ENCODE peak calls at places on chromosomes 6 and 20, in seven cellular contexts. One of them, this sample, is unnamed.

GRCh38 chr20:1472556-1473243 is 6.1 kb upstream of the NSFL1C start:
- DNase-seq in HL-60: peak; percentile 83
- DNase-seq in HTR-8/SVneo: no peak
- DNase-seq in M059J: no peak
- DNase-seq in left lobe of liver: no peak
- DNase-seq in activated naive CD4-positive, alpha-beta T cell treated with Interleukin-2 at 50 U/mL for 16 hours: no peak
- DNase-seq in stimulated activated CD8-positive, alpha-beta memory T cell treated with anti-CD3 and anti-CD28 coated beads, Interleukin-15, amount 100 ng/mL, for 1 hour: no peak
- DNase-seq in this sample: no peak

GRCh38 chr6:152701081-152701862 is 3.6 kb downstream of the MYCT1 start:
- DNase-seq in stimulated activated CD8-positive, alpha-beta memory T cell treated with anti-CD3 and anti-CD28 coated beads, Interleukin-15, amount 100 ng/mL, for 1 hour: no peak
- DNase-seq in left lobe of liver: no peak
- DNase-seq in HTR-8/SVneo: no peak
- DNase-seq in HL-60: no peak
- DNase-seq in activated naive CD4-positive, alpha-beta T cell treated with Interleukin-2 at 50 U/mL for 16 hours: no peak
- DNase-seq in M059J: peak; percentile 38
- DNase-seq in this sample: no peak

GRCh38 chr6:26594730-26595632 is 1.8 kb upstream of the ABT1 start:
- DNase-seq in left lobe of liver: no peak
- DNase-seq in HTR-8/SVneo: no peak
- DNase-seq in HL-60: no peak
- DNase-seq in activated naive CD4-positive, alpha-beta T cell treated with Interleukin-2 at 50 U/mL for 16 hours: peak; percentile 44
- DNase-seq in M059J: peak; percentile 88
- DNase-seq in stimulated activated CD8-positive, alpha-beta memory T cell treated with anti-CD3 and anti-CD28 coated beads, Interleukin-15, amount 100 ng/mL, for 1 hour: no peak
- DNase-seq in this sample: no peak

GRCh38 chr6:10111975-10112374 is 302.9 kb downstream of the TFAP2A start:
- DNase-seq in M059J: no peak
- DNase-seq in HL-60: no peak
- DNase-seq in stimulated activated CD8-positive, alpha-beta memory T cell treated with anti-CD3 and anti-CD28 coated beads, Interleukin-15, amount 100 ng/mL, for 1 hour: no peak
- DNase-seq in HTR-8/SVneo: no peak
- DNase-seq in activated naive CD4-positive, alpha-beta T cell treated with Interleukin-2 at 50 U/mL for 16 hours: no peak
- DNase-seq in left lobe of liver: no peak
- DNase-seq in this sample: no peak

GRCh38 chr20:62837091-62837490 is 20.2 kb downstream of the COL9A3 start:
- DNase-seq in left lobe of liver: no peak
- DNase-seq in HTR-8/SVneo: no peak
- DNase-seq in M059J: no peak
- DNase-seq in stimulated activated CD8-positive, alpha-beta memory T cell treated with anti-CD3 and anti-CD28 coated beads, Interleukin-15, amount 100 ng/mL, for 1 hour: no peak
- DNase-seq in HL-60: no peak
- DNase-seq in activated naive CD4-positive, alpha-beta T cell treated with Interleukin-2 at 50 U/mL for 16 hours: no peak
- DNase-seq in this sample: no peak

GRCh38 chr6:53192590-53193232 is 44.1 kb upstream of the GCM1 start:
- DNase-seq in HTR-8/SVneo: no peak
- DNase-seq in left lobe of liver: no peak
- DNase-seq in stimulated activated CD8-positive, alpha-beta memory T cell treated with anti-CD3 and anti-CD28 coated beads, Interleukin-15, amount 100 ng/mL, for 1 hour: no peak
- DNase-seq in activated naive CD4-positive, alpha-beta T cell treated with Interleukin-2 at 50 U/mL for 16 hours: no peak
- DNase-seq in M059J: peak; percentile 37
- DNase-seq in HL-60: no peak
- DNase-seq in this sample: no peak

GRCh38 chr6:159788757-159789376 is 535 bp downstream of the TCP1 start:
- DNase-seq in left lobe of liver: peak; percentile 71
- DNase-seq in activated naive CD4-positive, alpha-beta T cell treated with Interleukin-2 at 50 U/mL for 16 hours: peak; percentile 23
- DNase-seq in HTR-8/SVneo: peak; percentile 24
- DNase-seq in M059J: peak; percentile 60
- DNase-seq in stimulated activated CD8-positive, alpha-beta memory T cell treated with anti-CD3 and anti-CD28 coated beads, Interleukin-15, amount 100 ng/mL, for 1 hour: no peak
- DNase-seq in HL-60: peak; percentile 25
- DNase-seq in this sample: peak; percentile 76

GRCh38 chr20:38727602-38728236 is 3.4 kb downstream of the SLC32A1 start:
- DNase-seq in left lobe of liver: no peak
- DNase-seq in HL-60: no peak
- DNase-seq in HTR-8/SVneo: no peak
- DNase-seq in M059J: no peak
- DNase-seq in stimulated activated CD8-positive, alpha-beta memory T cell treated with anti-CD3 and anti-CD28 coated beads, Interleukin-15, amount 100 ng/mL, for 1 hour: no peak
- DNase-seq in activated naive CD4-positive, alpha-beta T cell treated with Interleukin-2 at 50 U/mL for 16 hours: no peak
- DNase-seq in this sample: no peak

GRCh38 chr20:17860306-17861197 is 108.0 kb downstream of the SNX5 start:
- DNase-seq in stimulated activated CD8-positive, alpha-beta memory T cell treated with anti-CD3 and anti-CD28 coated beads, Interleukin-15, amount 100 ng/mL, for 1 hour: no peak
- DNase-seq in M059J: no peak
- DNase-seq in activated naive CD4-positive, alpha-beta T cell treated with Interleukin-2 at 50 U/mL for 16 hours: no peak
- DNase-seq in HTR-8/SVneo: no peak
- DNase-seq in HL-60: peak; percentile 7
- DNase-seq in left lobe of liver: no peak
- DNase-seq in this sample: no peak

GRCh38 chr20:34552569-34552968 is 5.9 kb upstream of the MAP1LC3A start:
- DNase-seq in HL-60: no peak
- DNase-seq in left lobe of liver: no peak
- DNase-seq in HTR-8/SVneo: no peak
- DNase-seq in activated naive CD4-positive, alpha-beta T cell treated with Interleukin-2 at 50 U/mL for 16 hours: no peak
- DNase-seq in stimulated activated CD8-positive, alpha-beta memory T cell treated with anti-CD3 and anti-CD28 coated beads, Interleukin-15, amount 100 ng/mL, for 1 hour: no peak
- DNase-seq in M059J: no peak
- DNase-seq in this sample: no peak

GRCh38 chr20:9112541-9113515 is 43.9 kb downstream of the PLCB4 start:
- DNase-seq in left lobe of liver: no peak
- DNase-seq in HL-60: no peak
- DNase-seq in M059J: peak; percentile 87
- DNase-seq in activated naive CD4-positive, alpha-beta T cell treated with Interleukin-2 at 50 U/mL for 16 hours: no peak
- DNase-seq in stimulated activated CD8-positive, alpha-beta memory T cell treated with anti-CD3 and anti-CD28 coated beads, Interleukin-15, amount 100 ng/mL, for 1 hour: no peak
- DNase-seq in HTR-8/SVneo: peak; percentile 60
- DNase-seq in this sample: no peak

GRCh38 chr6:56528412-56528841 is 114.3 kb downstream of the DST start:
- DNase-seq in activated naive CD4-positive, alpha-beta T cell treated with Interleukin-2 at 50 U/mL for 16 hours: no peak
- DNase-seq in HTR-8/SVneo: peak; percentile 37
- DNase-seq in M059J: peak; percentile 96
- DNase-seq in HL-60: no peak
- DNase-seq in left lobe of liver: no peak
- DNase-seq in stimulated activated CD8-positive, alpha-beta memory T cell treated with anti-CD3 and anti-CD28 coated beads, Interleukin-15, amount 100 ng/mL, for 1 hour: no peak
- DNase-seq in this sample: no peak

GRCh38 chr20:5688431-5688972 is 61.7 kb upstream of the SHLD1 start:
- DNase-seq in M059J: no peak
- DNase-seq in activated naive CD4-positive, alpha-beta T cell treated with Interleukin-2 at 50 U/mL for 16 hours: no peak
- DNase-seq in HL-60: peak; percentile 29
- DNase-seq in stimulated activated CD8-positive, alpha-beta memory T cell treated with anti-CD3 and anti-CD28 coated beads, Interleukin-15, amount 100 ng/mL, for 1 hour: no peak
- DNase-seq in left lobe of liver: no peak
- DNase-seq in HTR-8/SVneo: no peak
- DNase-seq in this sample: no peak

This sample was measured in activated effector memory CD4-positive, alpha-beta T cell treated with anti-CD3 and anti-CD28 coated beads, Interleukin-2, amount 50 U/mL, for 16 hours.